ENCODE peak calls at places on chromosomes 13 and 19, in seven cellular contexts. X is transverse colon, I is right lobe of liver, C is Peyer's patch, Y is spleen, B is fibroblast of lung, N is left ventricle myocardium inferior. P is an unnamed sample.

GRCh38 chr19:58399903-58400637 is 4.6 kb downstream of the RNF225 start:
- DNase-seq in X (no peak), I (no peak), C (no peak), Y (no peak), B (no peak), N (no peak), P (peak)

GRCh38 chr19:33779849-33780248 is 16.8 kb upstream of the KCTD15 start:
- DNase-seq in X (no peak), I (no peak), C (no peak), Y (no peak), B (no peak), N (no peak), P (no peak)

GRCh38 chr19:10421981-10422461 is 1.7 kb downstream of the PDE4A start:
- DNase-seq in X (no peak), I (no peak), C (no peak), Y (no peak), B (no peak), N (no peak), P (no peak)

GRCh38 chr13:73173160-73173905 is 114.5 kb downstream of the KLF5 start:
- DNase-seq in X (no peak), I (no peak), C (no peak), Y (no peak), B (no peak), N (no peak), P (no peak)

GRCh38 chr19:41616785-41617621 is 9.9 kb downstream of the CEACAM4 start:
- DNase-seq in X (no peak), I (no peak), C (no peak), Y (peak), B (no peak), N (no peak), P (no peak)

GRCh38 chr19:12797141-12797587 is 4.4 kb downstream of the PRDX2 start:
- DNase-seq in X (no peak), I (no peak), C (no peak), Y (no peak), B (no peak), N (no peak), P (no peak)

GRCh38 chr13:102807699-102808098 is 8.8 kb downstream of the BIVM start:
- DNase-seq in X (no peak), I (no peak), C (no peak), Y (no peak), B (no peak), N (no peak), P (no peak)

GRCh38 chr19:35903550-35904179 is 1.3 kb downstream of the HCST start:
- DNase-seq in X (peak), I (peak), C (peak), Y (peak), B (peak), N (peak), P (no peak)

GRCh38 chr13:64338671-64339070 is 2891.5 kb downstream of the PCDH9 start:
- DNase-seq in X (no peak), I (no peak), C (no peak), Y (no peak), B (no peak), N (no peak), P (no peak)

GRCh38 chr19:7391218-7391670 is 42.5 kb downstream of the ARHGEF18 start:
- DNase-seq in X (peak), I (no peak), C (peak), Y (no peak), B (peak), N (no peak), P (peak)

GRCh38 chr13:46654956-46655726 is 102.2 kb downstream of the LRCH1 start:
- DNase-seq in X (no peak), I (no peak), C (no peak), Y (no peak), B (peak), N (no peak), P (no peak)

GRCh38 chr19:55297267-55297666 is 13.5 kb downstream of the BRSK1 start:
- DNase-seq in X (no peak), I (no peak), C (no peak), Y (no peak), B (no peak), N (no peak), P (no peak)

GRCh38 chr19:32870154-32870573 is 597 bp upstream of the SLC7A9 start:
- DNase-seq in X (no peak), I (peak), C (peak), Y (peak), B (no peak), N (no peak), P (no peak)

GRCh38 chr19:47523473-47523872 is 8.6 kb upstream of the NAPA start:
- DNase-seq in X (peak), I (no peak), C (no peak), Y (no peak), B (no peak), N (no peak), P (no peak)
- H3K27ac ChIP-seq in X (peak), I (no peak), C (no peak), Y (peak), B (no peak), N (peak), P (no peak)

DNA sequence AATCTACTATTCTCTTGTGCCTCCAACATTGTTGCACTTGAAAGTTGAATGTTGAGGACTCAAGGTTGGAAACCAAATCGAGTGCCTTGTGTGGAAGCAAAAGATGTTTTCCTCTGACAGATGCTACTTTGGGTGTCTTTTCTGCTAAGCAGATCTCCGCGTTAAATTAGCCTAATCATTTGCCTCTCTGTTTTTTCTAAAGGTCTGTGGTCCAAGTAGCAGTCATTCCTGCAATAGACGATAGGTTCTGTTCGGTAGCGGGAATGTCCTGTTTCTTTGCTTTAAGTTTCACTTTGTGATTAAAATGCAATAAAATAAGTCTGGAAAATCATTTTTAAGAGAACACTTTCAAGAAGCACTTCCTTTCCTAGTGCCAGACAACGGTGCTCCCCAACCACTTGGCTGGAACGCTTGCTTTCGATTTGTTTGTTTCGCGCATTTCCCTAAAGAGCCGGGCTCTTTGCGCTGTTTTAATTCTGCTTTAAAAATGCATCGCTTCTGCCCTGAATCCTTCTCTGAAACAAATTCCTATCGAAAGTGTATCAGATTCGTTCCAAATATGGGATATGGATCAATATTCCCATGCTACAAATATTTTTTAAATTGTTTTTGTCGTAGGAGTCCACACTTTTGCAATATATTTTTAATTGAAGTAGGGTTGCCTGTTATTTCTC is 14.1 kb downstream of the ZIC2 start:
- DNase-seq in X (no peak), I (no peak), C (no peak), Y (no peak), B (peak), N (no peak), P (no peak)
- H3K4me3 ChIP-seq in X (no peak), I (no peak), C (no peak), Y (no peak), B (no peak), N (no peak), P (no peak)

DNA sequence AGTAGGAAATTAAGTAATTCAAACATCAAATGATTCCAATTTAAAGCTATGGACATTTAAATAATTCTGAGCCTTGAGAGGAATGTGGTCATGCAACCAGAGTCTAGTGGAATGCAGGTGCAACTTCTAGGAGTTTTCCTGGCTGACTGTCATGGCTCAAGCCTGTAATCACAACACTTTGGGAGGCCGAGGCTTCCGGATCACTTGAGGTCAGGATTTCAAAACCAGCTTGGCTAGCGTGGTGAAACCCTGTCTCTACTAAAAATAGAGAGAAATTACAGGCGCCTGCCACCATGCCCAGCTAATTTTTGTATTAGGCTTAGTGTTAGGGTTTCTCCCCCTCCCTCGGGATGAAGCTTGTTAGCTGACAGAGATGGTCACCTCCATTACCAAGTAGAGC is 6.4 kb downstream of the ZNF808 start:
- DNase-seq in X (no peak), I (no peak), C (no peak), Y (no peak), B (no peak), N (peak), P (no peak)
- TF ChIP-seq CTCF in X (no peak), I (no peak), C (no peak), Y (no peak), B (no peak), N (no peak), P (no peak)

GRCh38 chr19:50191270-50191669 is 12.2 kb upstream of the MYH14 start:
- DNase-seq in X (no peak), I (no peak), C (no peak), Y (no peak), B (peak), N (no peak), P (no peak)
- H3K27ac ChIP-seq in X (peak), I (no peak), C (peak), Y (no peak), B (no peak), N (peak), P (no peak)

GRCh38 chr13:60178327-60178726 is 14.6 kb upstream of the DIAPH3 start:
- DNase-seq in X (no peak), I (no peak), C (no peak), Y (no peak), B (no peak), N (no peak), P (no peak)
- H3K4me3 ChIP-seq in X (no peak), I (no peak), C (no peak), Y (no peak), B (no peak), N (no peak), P (no peak)

DNA sequence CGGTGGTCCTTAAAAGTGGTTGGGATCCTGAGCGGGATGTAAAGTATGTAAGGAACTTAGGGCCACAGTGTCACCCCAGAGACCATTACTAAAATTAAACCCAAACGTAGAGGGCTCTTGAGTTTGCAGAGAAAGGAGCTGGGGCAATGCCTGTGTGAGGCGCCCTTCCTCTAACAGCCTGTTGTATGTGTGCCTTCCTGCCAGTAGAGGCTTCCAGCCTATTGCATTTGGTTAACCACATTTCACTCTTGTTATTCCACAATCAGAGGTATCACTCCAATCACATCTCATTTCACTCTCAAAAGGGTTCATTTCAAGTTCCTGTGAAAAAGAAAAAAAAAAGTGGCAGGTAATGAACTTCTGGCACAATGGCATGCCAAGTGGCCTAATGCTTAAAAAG is 29.4 kb downstream of the DIAPH3 start:
- DNase-seq in X (no peak), I (no peak), C (no peak), Y (no peak), B (peak), N (no peak), P (no peak)
- TF ChIP-seq CTCF in X (no peak), I (no peak), C (no peak), Y (no peak), B (peak), N (no peak), P (no peak)

GRCh38 chr13:110405597-110406450 is 98.7 kb downstream of the COL4A2 start:
- DNase-seq in X (no peak), I (no peak), C (no peak), Y (no peak), B (peak), N (no peak), P (no peak)

GRCh38 chr13:110403315-110403714 is 96.2 kb downstream of the COL4A2 start:
- DNase-seq in X (no peak), I (no peak), C (no peak), Y (no peak), B (no peak), N (no peak), P (no peak)

GRCh38 chr13:110402301-110403069 is 95.4 kb downstream of the COL4A2 start:
- DNase-seq in X (no peak), I (no peak), C (no peak), Y (no peak), B (no peak), N (no peak), P (no peak)

GRCh38 chr13:110403721-110404120 is 96.6 kb downstream of the COL4A2 start:
- DNase-seq in X (no peak), I (no peak), C (no peak), Y (no peak), B (no peak), N (no peak), P (no peak)

GRCh38 chr13:110404321-110404720 is 97.2 kb downstream of the COL4A2 start:
- DNase-seq in X (no peak), I (no peak), C (no peak), Y (no peak), B (no peak), N (no peak), P (no peak)
- H3K27ac ChIP-seq in X (peak), I (no peak), C (no peak), Y (peak), B (peak), N (peak), P (peak)

GRCh38 chr13:21326155-21327030 is 132.7 kb downstream of the ZDHHC20 start:
- DNase-seq in X (peak), I (no peak), C (peak), Y (peak), B (peak), N (no peak), P (no peak)
- H3K4me3 ChIP-seq in X (peak), I (peak), C (peak), Y (peak), B (no peak), N (peak), P (peak)

GRCh38 chr19:18191640-18192062 is 1.4 kb upstream of the MPV17L2 start:
- DNase-seq in X (peak), I (no peak), C (no peak), Y (peak), B (no peak), N (no peak), P (no peak)
- TF ChIP-seq CTCF in X (no peak), I (no peak), C (no peak), Y (peak), B (no peak), N (no peak), P (no peak)

P was measured in RWPE2.